ENCODE peak calls at places on chromosomes 7 and 10, in four cellular contexts. H, W, Q and Z are unnamed samples.
A peak's percentile ranks its signal among the peaks of the same experiment; 100 is the strongest.

GRCh38 chr10:127915324-127915723 is 8.4 kb downstream of the PTPRE start:
- DNase-seq in H (no peak), W (no peak), Q (no peak), Z (no peak)

GRCh38 chr7:146397141-146397540 is 280.5 kb downstream of the CNTNAP2 start:
- DNase-seq in Q (no peak), W (no peak), H (no peak), Z (peak; percentile 40)

GRCh38 chr10:78505657-78506056 is 472.0 kb downstream of the RPS24 start:
- DNase-seq in Q (no peak), W (no peak), H (no peak), Z (no peak)

GRCh38 chr7:128737867-128738390 is 1.2 kb upstream of the CALU start:
- DNase-seq in W (no peak), Q (no peak), H (no peak), Z (peak; percentile 24)

GRCh38 chr7:94492601-94493000 is 17.0 kb upstream of the CASD1 start:
- DNase-seq in Q (no peak), H (no peak), W (no peak), Z (no peak)

GRCh38 chr7:44222776-44223261 is 22.0 kb downstream of the YKT6 start:
- DNase-seq in Q (no peak), H (peak; percentile 15), W (no peak), Z (peak; percentile 48)

GRCh38 chr7:101308245-101309085 is 13.1 kb downstream of the IFT22 start:
- DNase-seq in H (no peak), Q (no peak), W (no peak), Z (peak; percentile 77)

GRCh38 chr10:60883187-60883586 is 60.8 kb downstream of the RHOBTB1 start:
- DNase-seq in Q (no peak), H (peak; percentile 37), W (no peak), Z (peak; percentile 46)

GRCh38 chr7:99453105-99453504 is 12.9 kb downstream of the ATP5MF start:
- DNase-seq in W (no peak), H (peak; percentile 47), Q (no peak), Z (no peak)

GRCh38 chr10:14163374-14164125 is 167.2 kb downstream of the FRMD4A start:
- DNase-seq in Q (no peak), H (no peak), W (no peak), Z (no peak)

GRCh38 chr7:73909996-73910395 is 49.0 kb downstream of the TMEM270 start:
- DNase-seq in W (no peak), Q (no peak), H (no peak), Z (no peak)

GRCh38 chr10:95178797-95179196 is 15.2 kb upstream of the ACSM6 start:
- DNase-seq in Q (no peak), W (no peak), H (no peak), Z (no peak)

GRCh38 chr7:98617051-98617959 is at the start of gene NPTX2:
- DNase-seq in H (peak; percentile 61), W (no peak), Q (no peak), Z (no peak)